ENCODE peak calls at places on chromosomes 16 and 17, in four cellular contexts. X is NCI-H1105; T is NCI-H524 treated with DMSO at 0.1 percent for 48 hours; E is stimulated activated CD4-positive, alpha-beta T cell treated with anti-CD3 and anti-CD28 coated beads, Interleukin-15, amount 100 ng/mL, for 1 hour. L is an unnamed sample.

GRCh38 chr17:44738214-44738906 is 20.4 kb upstream of the ADAM11 start:
- DNase-seq in X (no peak), T (no peak), E (no peak), L (peak; percentile 63)

GRCh38 chr17:42651392-42651791 is 7.7 kb upstream of the TUBG2 start:
- DNase-seq in X (no peak), T (no peak), E (no peak), L (no peak)

GRCh38 chr17:33603794-33604193 is 310.7 kb upstream of the ASIC2 start:
- DNase-seq in X (no peak), T (no peak), E (no peak), L (no peak)

GRCh38 chr17:3534881-3535252 is 22.7 kb downstream of the TRPV3 start:
- DNase-seq in X (no peak), T (no peak), E (no peak), L (peak; percentile 17)

GRCh38 chr16:87348616-87349157 is 31.5 kb upstream of the C16orf95 start:
- DNase-seq in X (no peak), T (no peak), E (no peak), L (no peak)

GRCh38 chr17:77196251-77196650 is 55.5 kb downstream of the SEC14L1 start:
- DNase-seq in X (no peak), T (no peak), E (no peak), L (no peak)

GRCh38 chr17:39573447-39574298 is 34.0 kb downstream of the NEUROD2 start:
- DNase-seq in X (peak; percentile 40), T (no peak), E (no peak), L (peak; percentile 69)

GRCh38 chr17:58238147-58238634 is at the start of gene LPO:
- DNase-seq in X (no peak), T (no peak), E (no peak), L (no peak)

GRCh38 chr16:85781685-85782370 is 17.5 kb downstream of the EMC8 start:
- DNase-seq in X (peak; percentile 8), T (no peak), E (no peak), L (peak; percentile 68)

GRCh38 chr17:50545306-50545705 is 1.7 kb upstream of the SPATA20 start:
- DNase-seq in X (no peak), T (no peak), E (no peak), L (no peak)

GRCh38 chr16:66568355-66568754 is 2.1 kb downstream of the CMTM1 start:
- DNase-seq in X (no peak), T (no peak), E (no peak), L (peak; percentile 32)

GRCh38 chr17:62925267-62925836 is 40.7 kb upstream of the TANC2 start:
- DNase-seq in X (no peak), T (no peak), E (no peak), L (peak; percentile 37)

GRCh38 chr16:50884066-50884860 is 142.4 kb downstream of the CYLD start:
- DNase-seq in X (no peak), T (no peak), E (peak; percentile 5), L (no peak)

GRCh38 chr16:77816293-77816692 is 27.9 kb downstream of the VAT1L start:
- DNase-seq in X (no peak), T (no peak), E (no peak), L (no peak)

GRCh38 chr16:72112906-72113615 is 19.4 kb downstream of the DHX38 start:
- DNase-seq in X (no peak), T (no peak), E (no peak), L (no peak)

GRCh38 chr17:50056217-50056960 is 479 bp downstream of the ITGA3 start:
- DNase-seq in X (peak; percentile 65), T (peak; percentile 47), E (peak; percentile 54), L (no peak)

GRCh38 chr16:17454331-17454730 is 16.4 kb downstream of the XYLT1 start:
- DNase-seq in X (no peak), T (no peak), E (no peak), L (no peak)

GRCh38 chr17:31654936-31655335 is 204.1 kb downstream of the COPRS start:
- DNase-seq in X (no peak), T (no peak), E (no peak), L (no peak)

GRCh38 chr16:75252946-75253911 is 1.8 kb upstream of the BCAR1 start:
- DNase-seq in X (no peak), T (no peak), E (no peak), L (no peak)

GRCh38 chr16:58814348-58814801 is 80.3 kb upstream of the GOT2 start:
- DNase-seq in X (no peak), T (no peak), E (peak; percentile 7), L (peak; percentile 21)

GRCh38 chr17:410674-411401 is 58.2 kb upstream of the RPH3AL start:
- DNase-seq in X (no peak), T (peak; percentile 10), E (no peak), L (no peak)

GRCh38 chr17:49513044-49513395 is 17.9 kb downstream of the NGFR start:
- DNase-seq in X (no peak), T (no peak), E (no peak), L (no peak)

GRCh38 chr16:79662673-79663313 is 62.3 kb upstream of the MAF start:
- DNase-seq in X (no peak), T (no peak), E (no peak), L (no peak)

GRCh38 chr16:88341551-88342290 is 41.0 kb upstream of the ZNF469 start:
- DNase-seq in X (no peak), T (no peak), E (no peak), L (no peak)

L was measured in foreskin fibroblast.